ENCODE peak calls at places on chromosomes 12 and 14, in eight cellular contexts. T, E, D, Z, K, S, N and W are unnamed samples.

GRCh38 chr12:40560848-40561247 is 131.4 kb upstream of the CNTN1 start:
- DNase-seq in S (no peak), N (no peak), E (no peak), Z (no peak), K (peak), T (no peak), D (no peak), W (no peak)

GRCh38 chr14:103872492-103873113 is 25.2 kb upstream of the PPP1R13B start:
- DNase-seq in D (no peak), E (no peak), K (peak), N (no peak), T (no peak), Z (no peak), S (no peak), W (no peak)

GRCh38 chr12:56838602-56839488 is 75.7 kb downstream of the HSD17B6 start:
- DNase-seq in K (no peak), E (no peak), T (no peak), N (no peak), S (no peak), D (no peak), Z (no peak), W (no peak)

GRCh38 chr14:49206832-49207231 is 379.3 kb downstream of the RPS29 start:
- DNase-seq in Z (no peak), T (no peak), N (no peak), E (no peak), D (no peak), S (no peak), K (no peak), W (no peak)

GRCh38 chr12:116784238-116784612 is 46.1 kb downstream of the RNFT2 start:
- DNase-seq in N (no peak), Z (no peak), D (no peak), T (no peak), K (peak), S (no peak), E (no peak), W (no peak)

GRCh38 chr12:117829108-117829507 is 139.7 kb downstream of the KSR2 start:
- DNase-seq in N (no peak), D (no peak), S (no peak), K (no peak), Z (no peak), T (no peak), E (no peak), W (no peak)

GRCh38 chr12:59895161-59895785 is 299.4 kb downstream of the SLC16A7 start:
- DNase-seq in T (no peak), D (no peak), E (no peak), K (no peak), Z (no peak), N (no peak), S (no peak), W (no peak)

GRCh38 chr12:100360450-100360849 is 3.6 kb downstream of the SLC17A8 start:
- DNase-seq in T (no peak), D (no peak), N (no peak), S (no peak), K (no peak), Z (no peak), E (no peak), W (no peak)

GRCh38 chr12:2853626-2854025 is 3.2 kb downstream of the TEX52 start:
- DNase-seq in D (peak), S (no peak), Z (peak), T (peak), E (no peak), N (peak), K (peak), W (peak)

GRCh38 chr12:20523658-20524057 is 155.3 kb downstream of the PDE3A start:
- DNase-seq in T (no peak), K (no peak), S (no peak), D (no peak), E (no peak), Z (no peak), N (no peak), W (no peak)

GRCh38 chr14:59343585-59343984 is 121.6 kb downstream of the GPR135 start:
- DNase-seq in D (peak), Z (no peak), E (no peak), S (no peak), K (no peak), T (peak), N (no peak), W (no peak)

GRCh38 chr14:58749066-58749669 is 111.4 kb downstream of the DACT1 start:
- DNase-seq in Z (peak), E (no peak), T (peak), D (no peak), K (peak), S (no peak), N (no peak), W (no peak)

GRCh38 chr12:26119391-26119981 is 5.4 kb downstream of the BHLHE41 start:
- DNase-seq in E (no peak), Z (peak), D (no peak), S (no peak), K (peak), N (no peak), T (peak), W (no peak)

GRCh38 chr12:3091650-3092207 is 14.6 kb downstream of the TSPAN9 start:
- DNase-seq in Z (no peak), D (no peak), N (no peak), E (no peak), T (no peak), S (no peak), K (no peak), W (no peak)

GRCh38 chr14:76956253-76957090 is 72.0 kb downstream of the IRF2BPL start:
- DNase-seq in S (peak), T (peak), N (peak), K (peak), E (peak), Z (peak), D (peak), W (peak)

GRCh38 chr12:128823216-128823915 is 392 bp downstream of the SLC15A4 start:
- DNase-seq in T (no peak), E (no peak), K (peak), Z (peak), N (no peak), D (peak), S (no peak), W (no peak)

GRCh38 chr14:52051861-52052260 is 17.0 kb downstream of the NID2 start:
- DNase-seq in D (no peak), T (no peak), E (no peak), N (no peak), K (no peak), Z (no peak), S (no peak), W (no peak)

GRCh38 chr14:50303744-50304471 is 8.1 kb downstream of the L2HGDH start:
- DNase-seq in N (peak), E (no peak), S (no peak), Z (no peak), T (peak), D (peak), K (no peak), W (no peak)

GRCh38 chr14:32986791-32987545 is 48.3 kb downstream of the NPAS3 start:
- DNase-seq in Z (no peak), S (no peak), D (peak), T (no peak), N (peak), E (no peak), K (no peak), W (no peak)

GRCh38 chr14:102591372-102591943 is 991 bp upstream of the RCOR1 start:
- DNase-seq in N (peak), E (no peak), S (peak), Z (peak), T (no peak), D (peak), K (peak), W (peak)

GRCh38 chr14:52950410-52950897 is 396 bp downstream of the FERMT2 start:
- DNase-seq in Z (peak), T (peak), K (peak), S (peak), N (peak), D (peak), E (no peak), W (peak)

GRCh38 chr14:91387135-91387849 is 30.3 kb downstream of the CCDC88C start:
- DNase-seq in K (no peak), E (no peak), Z (no peak), S (no peak), T (peak), D (no peak), N (no peak), W (no peak)

GRCh38 chr14:59189281-59189821 is 884 bp downstream of the DAAM1 start:
- DNase-seq in K (peak), Z (peak), E (no peak), T (peak), D (no peak), S (peak), N (peak), W (peak)

GRCh38 chr12:81668475-81668874 is 90.7 kb downstream of the PPFIA2 start:
- DNase-seq in T (peak), E (no peak), D (no peak), S (no peak), N (peak), Z (no peak), K (peak), W (no peak)

GRCh38 chr14:74613211-74613914 is 1.3 kb upstream of the LTBP2 start:
- DNase-seq in S (no peak), D (no peak), Z (no peak), K (no peak), E (no peak), N (no peak), T (no peak), W (no peak)
- H3K4me3 ChIP-seq in S (no peak), D (peak), Z (no peak), K (no peak), E (no peak), N (no peak), T (no peak), W (no peak)

DNA sequence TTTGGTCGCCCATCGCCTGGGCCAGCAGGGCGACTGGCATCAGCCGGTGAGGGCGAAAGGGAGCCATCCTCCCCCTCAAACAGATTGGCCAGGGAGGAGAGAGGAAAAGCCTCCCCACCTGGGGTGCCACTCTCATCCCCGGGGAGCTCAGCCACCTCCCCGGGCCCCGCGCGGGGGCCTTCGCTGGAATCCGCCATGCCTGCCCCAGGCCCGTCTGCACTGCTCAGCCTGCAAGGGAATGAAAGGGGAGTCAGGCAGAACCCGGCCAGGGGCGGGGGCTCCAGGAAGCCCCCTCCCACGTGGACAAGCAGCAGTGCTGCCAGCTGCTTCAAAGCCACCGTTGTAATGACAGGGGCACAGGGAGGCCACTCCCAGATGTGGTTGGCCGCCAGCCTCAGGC is 18.6 kb downstream of the TRPV4 start:
- DNase-seq in Z (no peak), E (no peak), T (no peak), K (no peak), D (no peak), S (no peak), N (no peak), W (no peak)
- H3K4me3 ChIP-seq in Z (no peak), E (no peak), T (no peak), K (no peak), D (no peak), S (no peak), N (no peak), W (no peak)

DNA sequence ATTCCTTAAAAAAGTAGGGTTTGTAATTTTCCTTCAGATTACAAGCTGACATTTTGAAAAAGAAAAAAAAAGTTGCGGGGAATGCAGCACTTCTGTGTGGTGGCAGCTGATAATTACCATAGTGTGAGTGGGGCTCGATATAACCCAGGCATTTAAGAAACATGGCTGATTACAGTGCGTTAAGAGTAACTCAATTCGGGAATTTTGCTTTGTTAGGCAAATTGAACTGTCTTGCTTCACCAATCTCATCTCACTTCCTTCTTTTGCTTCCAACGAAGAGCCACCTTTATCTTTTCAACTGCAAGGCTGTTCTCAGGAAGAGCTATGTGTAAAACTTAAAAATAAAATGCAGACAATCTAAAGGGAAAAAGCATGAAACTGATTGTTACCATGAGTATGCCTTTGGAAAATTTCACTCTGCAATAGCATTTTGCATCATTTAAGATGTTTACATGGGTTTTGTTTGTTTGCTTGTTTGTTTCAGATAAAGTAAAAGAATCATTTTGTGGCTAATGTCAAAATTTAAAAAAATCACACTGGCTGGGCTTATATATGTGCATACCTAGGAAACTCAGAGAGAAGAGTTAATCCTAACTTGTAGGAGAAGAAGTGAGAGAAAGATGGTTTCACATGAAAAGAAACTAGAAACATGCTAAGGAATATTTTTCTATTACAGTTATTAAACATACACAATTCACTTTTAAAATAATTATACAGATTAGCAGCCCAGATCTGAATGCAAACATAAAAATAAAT is 295.9 kb upstream of the ATP2B1 start:
- DNase-seq in K (peak), S (no peak), N (no peak), D (no peak), Z (no peak), T (no peak), E (no peak), W (no peak)
- H3K4me3 ChIP-seq in K (no peak), S (no peak), N (no peak), D (no peak), Z (no peak), T (no peak), E (no peak), W (no peak)

GRCh38 chr14:61319706-61320105 is 1.7 kb upstream of the PRKCH start:
- DNase-seq in D (no peak), N (no peak), T (no peak), K (no peak), E (no peak), S (no peak), Z (no peak), W (no peak)

GRCh38 chr14:61322011-61322798 is 826 bp downstream of the PRKCH start:
- DNase-seq in E (no peak), T (peak), Z (peak), D (peak), K (peak), S (no peak), N (no peak), W (peak)

GRCh38 chr14:61322799-61323290 is 1.5 kb downstream of the PRKCH start:
- DNase-seq in N (no peak), S (no peak), E (no peak), Z (no peak), T (peak), K (peak), D (no peak), W (no peak)

GRCh38 chr14:61320806-61321384 is 484 bp upstream of the PRKCH start:
- DNase-seq in E (no peak), S (no peak), T (peak), N (no peak), Z (peak), D (no peak), K (no peak), W (no peak)

GRCh38 chr14:61321385-61322010 is at the start of gene PRKCH:
- DNase-seq in E (peak), Z (peak), N (peak), K (peak), S (no peak), T (peak), D (peak), W (peak)
- H3K4me3 ChIP-seq in E (peak), Z (peak), N (peak), K (peak), S (peak), T (peak), D (peak), W (peak)

DNA sequence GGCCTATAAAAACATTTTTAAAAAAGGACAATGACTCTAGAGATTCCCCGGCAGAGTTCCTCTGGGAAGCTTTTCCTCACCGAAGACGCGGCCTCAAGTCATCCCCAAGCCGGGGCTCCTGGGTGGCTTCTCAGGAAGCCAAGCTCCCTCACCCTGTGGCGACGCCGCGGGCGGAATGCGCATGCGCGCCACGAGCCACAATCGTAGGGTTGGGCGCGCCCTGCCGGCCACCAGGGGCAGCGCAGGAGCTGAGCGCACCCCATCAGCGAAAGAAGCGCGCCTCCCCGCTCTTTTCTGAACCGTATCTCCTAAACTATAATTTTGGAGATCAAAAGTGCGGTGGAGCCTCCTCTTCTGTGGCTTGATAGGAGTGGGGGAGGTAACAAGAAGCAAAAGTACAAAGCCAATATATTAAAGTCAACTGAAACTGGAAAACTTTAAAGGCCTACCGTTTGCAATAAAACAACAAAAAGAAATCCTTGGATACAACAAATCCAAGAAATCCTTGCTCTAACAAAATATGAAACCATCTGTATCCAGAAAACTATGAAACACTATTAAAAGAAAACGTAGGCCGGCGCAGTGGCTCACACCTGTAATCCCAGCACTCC is 17.4 kb upstream of the CHFR start:
- DNase-seq in T (peak), E (no peak), K (peak), S (peak), D (peak), N (peak), Z (peak), W (peak)
- H3K4me3 ChIP-seq in T (no peak), E (peak), K (no peak), S (peak), D (peak), N (peak), Z (peak), W (no peak)